ENCODE peak calls at places on chromosomes 4 and X, in nine cellular contexts. Q is fibroblast of lung, O is astrocyte of the cerebellum, I is cardiac muscle cell, X is mucosa of descending colon, Y is fibroblast of the aortic adventitia, F is neuronal stem cell, E is neural progenitor cell, J is ovary. T is an unnamed sample.

GRCh38 chr4:99885063-99885664 is 9.1 kb downstream of the LAMTOR3 start:
- DNase-seq in Q (peak; percentile 34), O (peak; percentile 38), I (peak; percentile 51), X (no peak), Y (peak; percentile 60), F (no peak), E (peak; percentile 55), J (no peak), T (peak; percentile 22)

GRCh38 chrX:11254417-11255109 is 38.6 kb upstream of the AMELX start:
- DNase-seq in Q (no peak), O (no peak), I (peak; percentile 21), X (no peak), Y (no peak), F (no peak), E (no peak), J (no peak), T (no peak)

GRCh38 chr4:2930821-2931764 is 32.1 kb downstream of the NOP14 start:
- DNase-seq in Q (no peak), O (no peak), I (no peak), X (peak; percentile 63), Y (no peak), F (no peak), E (no peak), J (peak; percentile 39), T (peak; percentile 84)

GRCh38 chrX:38937400-38937799 is 136.1 kb downstream of the MID1IP1 start:
- DNase-seq in Q (no peak), O (no peak), I (no peak), X (no peak), Y (no peak), F (no peak), E (no peak), J (no peak), T (no peak)

GRCh38 chrX:145475725-145476124 is 228.4 kb downstream of the SPANXN1 start:
- DNase-seq in Q (no peak), O (no peak), I (no peak), X (no peak), Y (no peak), F (no peak), E (no peak), J (no peak), T (no peak)

GRCh38 chrX:149462849-149463248 is 42.3 kb downstream of the IDS start:
- DNase-seq in Q (peak; percentile 15), O (no peak), I (no peak), X (no peak), Y (peak; percentile 83), F (no peak), E (no peak), J (no peak), T (no peak)

GRCh38 chrX:132292753-132293152 is 73.5 kb upstream of the RAP2C start:
- DNase-seq in Q (peak; percentile 39), O (peak; percentile 29), I (peak; percentile 73), X (no peak), Y (peak; percentile 75), F (peak; percentile 31), E (peak; percentile 70), J (no peak), T (peak; percentile 73)

GRCh38 chrX:111244238-111244750 is 26.0 kb downstream of the CAPN6 start:
- DNase-seq in Q (peak; percentile 12), O (no peak), I (peak; percentile 40), X (no peak), Y (peak; percentile 33), F (no peak), E (peak; percentile 60), J (no peak), T (peak; percentile 36)

GRCh38 chr4:43251760-43252317 is 359.3 kb downstream of the GRXCR1 start:
- DNase-seq in Q (peak; percentile 55), O (no peak), I (no peak), X (no peak), Y (peak; percentile 18), F (no peak), E (no peak), J (no peak), T (no peak)

GRCh38 chr4:177302371-177303100 is 7.1 kb upstream of the NEIL3 start:
- DNase-seq in Q (peak; percentile 61), O (no peak), I (no peak), X (no peak), Y (peak; percentile 42), F (no peak), E (no peak), J (no peak), T (no peak)

GRCh38 chr4:159607824-159608223 is 504.9 kb downstream of the RAPGEF2 start:
- DNase-seq in Q (peak; percentile 29), O (no peak), I (no peak), X (no peak), Y (no peak), F (peak; percentile 67), E (peak; percentile 84), J (no peak), T (peak; percentile 7)

GRCh38 chrX:91080822-91081221 is 353.8 kb upstream of the PABPC5 start:
- DNase-seq in Q (no peak), O (no peak), I (no peak), X (no peak), Y (no peak), F (no peak), E (no peak), J (no peak), T (no peak)

GRCh38 chr4:120842046-120842445 is 80.5 kb downstream of the PRDM5 start:
- DNase-seq in Q (peak; percentile 85), O (no peak), I (peak; percentile 73), X (no peak), Y (peak; percentile 64), F (no peak), E (no peak), J (no peak), T (no peak)

DNA sequence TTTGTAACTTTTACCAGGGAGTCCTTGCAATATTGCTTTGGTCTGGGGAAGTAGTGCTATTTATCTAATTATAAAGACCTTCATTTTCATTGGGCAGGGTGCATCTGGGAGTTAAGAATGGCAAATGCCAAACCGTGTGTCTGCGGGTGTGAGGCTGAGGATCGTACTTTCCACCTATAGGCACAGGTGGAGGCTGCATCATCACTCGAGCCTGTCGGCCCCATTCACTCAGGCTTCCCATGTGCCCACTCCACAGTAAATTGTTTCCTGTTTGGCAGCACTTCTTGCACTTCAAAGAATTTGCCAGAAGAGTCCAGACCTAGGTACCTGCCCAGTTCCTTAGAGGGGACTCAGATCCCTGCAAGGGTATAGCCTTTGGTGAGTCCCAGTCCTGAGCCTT is 23.4 kb downstream of the CCKAR start:
- DNase-seq in Q (no peak), O (no peak), I (no peak), X (no peak), Y (no peak), F (no peak), E (no peak), J (no peak), T (no peak)
- H3K4me3 ChIP-seq in Q (no peak overlapping the region), O (no peak overlapping the region), I (no peak overlapping the region), X (no peak overlapping the region), Y (no peak overlapping the region), F (no peak overlapping the region), E (no peak overlapping the region), J (no peak overlapping the region), T (no peak overlapping the region)

GRCh38 chrX:12961191-12961718 is 13.7 kb upstream of the TMSB4X start:
- DNase-seq in Q (no peak), O (no peak), I (no peak), X (no peak), Y (peak; percentile 21), F (no peak), E (no peak), J (no peak), T (no peak)
- H3K4me3 ChIP-seq in Q (no peak overlapping the region), O (no peak overlapping the region), I (no peak overlapping the region), X (no peak overlapping the region), Y (no peak overlapping the region), F (no peak overlapping the region), E (no peak overlapping the region), J (no peak overlapping the region), T (no peak overlapping the region)

GRCh38 chr4:119027815-119028214 is 107.8 kb upstream of the MYOZ2 start:
- DNase-seq in Q (no peak), O (no peak), I (no peak), X (no peak), Y (no peak), F (no peak), E (no peak), J (no peak), T (no peak)
- H3K4me3 ChIP-seq in Q (peak overlapping the region; percentile 42), O (no peak overlapping the region), I (no peak overlapping the region), X (no peak overlapping the region), Y (no peak overlapping the region), F (no peak overlapping the region), E (no peak overlapping the region), J (peak overlapping the region; percentile 34), T (no peak overlapping the region)

GRCh38 chr4:181523973-181524372 is 719.2 kb upstream of the TENM3 start:
- DNase-seq in Q (peak; percentile 12), O (no peak), I (no peak), X (no peak), Y (no peak), F (no peak), E (no peak), J (no peak), T (no peak)
- H3K4me3 ChIP-seq in Q (no peak overlapping the region), O (no peak overlapping the region), I (no peak overlapping the region), X (no peak overlapping the region), Y (no peak overlapping the region), F (no peak overlapping the region), E (no peak overlapping the region), J (no peak overlapping the region), T (no peak overlapping the region)

GRCh38 chr4:127896069-127896468 is 15.4 kb downstream of the PLK4 start:
- DNase-seq in Q (no peak), O (no peak), I (no peak), X (no peak), Y (no peak), F (no peak), E (no peak), J (no peak), T (no peak)
- H3K4me3 ChIP-seq in Q (no peak overlapping the region), O (no peak overlapping the region), I (no peak overlapping the region), X (no peak overlapping the region), Y (no peak overlapping the region), F (no peak overlapping the region), E (no peak overlapping the region), J (no peak overlapping the region), T (no peak overlapping the region)

GRCh38 chr4:138223191-138223910 is 18.8 kb downstream of the SLC7A11 start:
- DNase-seq in Q (no peak), O (no peak), I (no peak), X (no peak), Y (no peak), F (peak; percentile 58), E (peak; percentile 63), J (no peak), T (no peak)
- H3K4me3 ChIP-seq in Q (no peak overlapping the region), O (no peak overlapping the region), I (no peak overlapping the region), X (no peak overlapping the region), Y (no peak overlapping the region), F (no peak overlapping the region), E (peak overlapping the region; percentile 19), J (no peak overlapping the region), T (no peak overlapping the region)

GRCh38 chrX:101220881-101221280 is 1.3 kb downstream of the DRP2 start:
- DNase-seq in Q (no peak), O (no peak), I (no peak), X (peak; percentile 54), Y (no peak), F (no peak), E (no peak), J (no peak), T (no peak)
- H3K4me3 ChIP-seq in Q (no peak overlapping the region), O (no peak overlapping the region), I (no peak overlapping the region), X (no peak overlapping the region), Y (no peak overlapping the region), F (no peak overlapping the region), E (no peak overlapping the region), J (no peak overlapping the region), T (no peak overlapping the region)